ENCODE peak calls at places on chromosomes 11 and 22, in four cellular contexts. V is fibroblast of lung, J is NB4, Z is fibroblast of the aortic adventitia. G is an unnamed sample.

GRCh38 chr11:409008-409599 is 5.7 kb downstream of the SIGIRR start:
- DNase-seq in Z (no peak), V (no peak), J (no peak), G (no peak)

GRCh38 chr22:25900880-25901279 is 158.9 kb downstream of the MYO18B start:
- DNase-seq in Z (no peak), J (peak; percentile 2), V (no peak), G (no peak)

GRCh38 chr11:68904458-68904847 is 762 bp downstream of the IGHMBP2 start:
- DNase-seq in Z (peak; percentile 22), V (no peak), J (peak; percentile 62), G (no peak)

GRCh38 chr11:2742611-2743426 is 43.0 kb upstream of the KCNQ1OT1 start:
- DNase-seq in V (no peak), J (no peak), Z (no peak), G (no peak)

GRCh38 chr22:28442264-28442950 is 237.2 kb downstream of the TTC28 start:
- DNase-seq in J (peak; percentile 66), V (peak; percentile 75), Z (peak; percentile 69), G (no peak)

GRCh38 chr11:43818220-43818619 is 62.4 kb upstream of the ALKBH3 start:
- DNase-seq in Z (peak; percentile 19), J (no peak), V (no peak), G (no peak)

GRCh38 chr11:21811572-21811971 is 381.3 kb upstream of the ANO5 start:
- DNase-seq in J (no peak), Z (no peak), V (no peak), G (no peak)

GRCh38 chr22:27420186-27420816 is 381.3 kb downstream of the MN1 start:
- DNase-seq in Z (peak; percentile 80), V (peak; percentile 49), J (no peak), G (no peak)

GRCh38 chr11:3109921-3110706 is 52.9 kb upstream of the CARS1 start:
- DNase-seq in J (peak; percentile 66), Z (peak; percentile 23), V (peak; percentile 18), G (no peak)

GRCh38 chr22:19868773-19869471 is 14.2 kb upstream of the GNB1L start:
- DNase-seq in V (no peak), Z (no peak), J (no peak), G (no peak)

GRCh38 chr11:44615913-44616806 is 50.7 kb downstream of the CD82 start:
- DNase-seq in J (no peak), V (no peak), Z (no peak), G (no peak)

GRCh38 chr22:27212617-27213177 is 555.3 kb downstream of the MIAT start:
- DNase-seq in V (peak; percentile 95), Z (peak; percentile 100), J (peak; percentile 87), G (no peak)

DNA sequence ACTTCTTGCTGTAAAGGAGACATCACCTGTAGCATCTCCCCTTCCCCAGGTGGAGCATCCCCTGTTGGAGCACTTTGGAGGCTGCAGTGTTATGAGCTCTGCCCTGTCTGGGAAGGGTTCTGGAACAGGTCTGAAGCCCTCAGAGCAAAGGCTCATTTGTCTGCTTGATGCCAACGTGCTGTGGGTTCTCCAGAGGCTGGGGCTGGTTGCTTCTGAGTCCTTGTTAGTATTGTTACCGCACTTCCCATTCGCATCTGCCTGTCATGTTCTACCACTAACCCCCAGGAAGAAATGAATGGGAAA is 73.1 kb downstream of the PACS1 start:
- DNase-seq in Z (no peak), V (no peak), J (no peak), G (no peak)
- TF ChIP-seq CTCF in Z (no peak), V (no peak), J (no peak), G (no peak)

GRCh38 chr22:37905534-37906363 is at the start of gene MICALL1:
- DNase-seq in J (peak; percentile 78), Z (peak; percentile 56), V (peak; percentile 73), G (no peak)
- TF ChIP-seq CTCF in J (no peak), Z (no peak), V (no peak), G (peak; percentile 29)

GRCh38 chr11:89498845-89499448 is 7.8 kb upstream of the NOX4 start:
- DNase-seq in J (peak; percentile 27), V (no peak), Z (no peak), G (no peak)
- TF ChIP-seq CTCF in J (peak; percentile 39), V (peak; percentile 2), Z (no peak), G (peak; percentile 33)

DNA sequence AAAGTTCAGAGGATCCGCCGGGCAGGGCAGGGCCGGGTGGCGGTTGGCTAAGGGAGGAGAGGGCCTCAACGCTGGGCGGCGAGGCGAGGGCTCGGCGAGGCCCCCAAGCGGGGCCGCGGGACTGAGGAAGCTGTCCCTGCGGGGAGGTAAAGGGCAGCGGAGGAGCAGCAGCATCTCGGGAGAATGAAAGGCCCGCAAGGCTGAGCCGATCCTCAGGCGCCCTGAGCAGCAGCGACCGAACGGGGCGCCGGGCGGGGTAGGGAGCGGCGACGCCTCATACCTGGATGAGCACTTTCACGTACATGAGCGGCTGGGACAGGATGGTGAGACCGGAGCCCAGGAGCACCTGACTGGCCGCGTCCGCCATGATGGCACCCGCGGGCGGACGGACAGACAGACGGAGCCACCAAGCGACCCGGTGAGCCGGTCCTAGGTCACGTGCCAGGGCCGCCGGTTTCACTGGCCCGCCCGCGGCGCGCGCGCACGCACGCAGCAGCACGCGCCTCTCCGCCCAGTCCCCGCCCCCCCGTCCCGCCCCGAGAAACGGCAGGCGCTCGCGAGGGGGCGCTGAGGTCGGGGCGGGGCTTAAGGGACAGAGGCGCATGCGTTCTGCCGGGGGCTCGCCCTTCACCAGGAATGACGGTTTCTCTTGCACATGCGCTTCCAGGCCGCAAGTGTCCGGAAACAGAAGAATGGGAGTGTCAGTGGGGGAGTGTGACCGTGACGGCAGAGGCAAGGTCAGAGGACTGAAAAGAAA is at the start of gene MTCH2:
- DNase-seq in V (peak; percentile 98), J (peak; percentile 98), Z (peak; percentile 97), G (peak; percentile 94)
- TF ChIP-seq CTCF in V (peak; percentile 3), J (no peak), Z (peak; percentile 13), G (peak; percentile 22)

GRCh38 chr22:23522642-23523251 is 57.3 kb downstream of the IGLL1 start:
- DNase-seq in Z (peak; percentile 8), V (no peak), J (no peak), G (no peak)
- TF ChIP-seq CTCF in Z (no peak), V (no peak), J (no peak), G (no peak)

GRCh38 chr11:99739464-99740089 is 718.8 kb downstream of the CNTN5 start:
- DNase-seq in J (peak; percentile 53), V (peak; percentile 64), Z (peak; percentile 2), G (no peak)
- TF ChIP-seq CTCF in J (peak; percentile 41), V (peak; percentile 68), Z (no peak), G (peak; percentile 40)

DNA sequence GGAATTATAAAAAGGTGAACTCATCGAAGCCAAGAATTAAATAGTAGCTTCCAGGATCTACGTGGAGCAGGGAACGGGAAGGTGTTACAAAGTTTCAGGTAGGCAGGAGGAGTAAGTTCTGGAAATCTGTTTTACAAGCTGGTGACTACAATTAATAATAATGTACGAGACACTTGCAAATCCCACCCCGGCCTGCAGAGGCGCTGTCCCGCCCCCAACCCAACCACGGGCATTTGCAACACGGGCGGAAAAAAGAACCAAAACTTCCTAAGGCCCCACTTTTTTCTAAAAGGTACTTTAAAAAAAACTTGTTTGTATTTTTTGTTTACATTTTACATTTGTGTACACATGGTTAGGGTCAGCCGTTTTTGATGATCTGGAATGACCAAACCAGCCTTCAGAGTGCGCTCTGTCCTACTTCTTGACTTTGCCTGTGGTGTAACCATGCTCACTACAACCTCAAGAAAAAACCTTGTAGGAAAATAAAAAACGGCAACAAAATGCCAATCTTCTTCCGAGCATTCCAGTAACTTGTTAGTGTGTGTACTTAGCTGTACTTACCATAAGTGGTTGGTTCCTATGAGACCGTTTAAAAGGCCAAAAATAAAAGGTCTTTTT is 449.6 kb upstream of the B3GAT1 start:
- DNase-seq in V (no peak), Z (no peak), J (peak; percentile 20), G (no peak)
- TF ChIP-seq CTCF in V (no peak), Z (no peak), J (peak; percentile 44), G (peak; percentile 43)

DNA sequence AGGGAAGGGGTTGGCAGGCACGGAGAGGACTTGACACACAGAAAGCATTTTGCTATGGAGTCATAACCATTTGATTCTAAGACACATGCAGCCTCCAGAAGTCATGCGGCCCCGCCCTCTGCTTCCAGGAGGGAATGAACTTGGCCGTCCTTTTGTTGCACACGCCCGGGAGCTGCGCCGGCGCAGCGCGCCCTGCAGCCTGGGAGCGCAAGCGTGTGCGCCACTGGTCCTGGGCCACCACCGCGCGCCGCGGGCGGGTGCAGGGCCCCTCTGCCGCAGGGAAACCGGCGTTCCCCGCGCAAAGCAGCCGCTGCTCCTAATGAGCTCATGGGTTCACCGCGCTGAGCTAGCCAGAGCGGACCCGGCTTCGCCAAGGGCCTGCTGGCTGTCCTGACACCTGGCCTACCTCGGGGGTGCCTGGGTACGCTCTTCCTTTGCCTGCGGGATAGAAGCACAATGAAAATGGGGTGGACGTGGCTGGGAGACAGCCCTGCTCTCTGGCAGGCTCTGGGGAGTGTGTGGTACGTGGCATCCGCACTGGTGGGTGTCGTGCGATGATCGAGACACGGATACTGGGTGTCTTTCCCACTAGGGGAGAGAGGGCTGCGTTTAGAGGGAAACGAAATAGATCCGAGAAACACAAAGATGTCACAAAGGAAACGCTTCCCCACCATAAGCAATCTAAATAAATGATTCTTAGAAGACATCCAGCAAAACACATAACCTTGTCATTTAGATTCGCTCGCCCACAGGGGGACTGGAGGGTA is 669 bp downstream of the MICAL3 start:
- DNase-seq in Z (peak; percentile 86), V (peak; percentile 86), J (no peak), G (no peak)
- TF ChIP-seq CTCF in Z (no peak), V (peak; percentile 1), J (no peak), G (no peak)

GRCh38 chr22:48782817-48783511 is 1044.7 kb downstream of the BRD1 start:
- DNase-seq in Z (no peak), V (no peak), J (peak; percentile 21), G (no peak)
- TF ChIP-seq CTCF in Z (no peak), V (no peak), J (peak; percentile 58), G (no peak)

DNA sequence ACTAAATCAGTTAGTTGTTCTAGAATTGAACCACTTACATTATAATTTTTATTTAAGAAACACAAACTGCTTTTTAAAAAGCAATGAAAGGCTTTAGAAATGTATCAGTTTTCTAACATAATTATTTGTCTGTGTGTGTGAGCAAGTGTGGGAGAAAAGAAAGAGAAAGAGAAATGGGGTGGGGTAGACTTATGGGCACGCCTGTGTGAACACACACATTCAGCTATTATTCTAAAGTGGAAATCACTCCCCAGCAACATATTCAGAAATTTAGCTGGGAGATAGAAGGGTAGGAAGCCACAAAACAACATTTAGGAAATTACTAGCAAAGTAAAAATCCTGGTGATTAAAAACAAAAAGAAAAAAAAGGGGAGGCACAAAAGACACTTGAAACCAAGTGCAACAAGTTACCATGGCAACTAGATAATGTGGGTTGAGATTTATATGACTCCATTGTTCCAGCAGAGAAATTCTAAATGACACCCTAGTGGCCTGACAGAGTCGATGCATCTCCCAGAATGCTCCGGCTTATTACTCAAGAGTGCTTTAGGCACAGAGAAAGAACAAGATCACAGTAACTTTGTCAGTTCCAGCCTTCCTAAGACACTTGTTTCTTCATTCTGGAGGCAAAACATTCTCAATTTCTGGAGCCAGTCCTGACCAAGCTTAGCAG is 444.6 kb downstream of the DLG2 start:
- DNase-seq in J (peak; percentile 42), V (peak; percentile 20), Z (peak; percentile 10), G (no peak)
- TF ChIP-seq CTCF in J (peak; percentile 53), V (peak; percentile 19), Z (peak; percentile 38), G (peak; percentile 57)